ENCODE peak calls at places on chromosomes 11 and 22, in eight cellular contexts. One of them, this sample, is unnamed.

GRCh38 chr11:105181521-105181920 is 42.0 kb upstream of the CARD18 start:
- DNase-seq in stimulated activated CD8-positive, alpha-beta memory T cell treated with anti-CD3 and anti-CD28 coated beads, Interleukin-7, amount 100 ng/mL, for 1 hour: no peak
- DNase-seq in H9: no peak
- DNase-seq in brain microvascular endothelial cell: no peak
- DNase-seq in stimulated activated CD4-positive, alpha-beta T cell treated with anti-CD3 and anti-CD28 coated beads, Interleukin-1b, Interleukin-23, amount 100 ng/mL, for 1 hour: no peak
- DNase-seq in HEK293T: no peak
- DNase-seq in NCI-H2171 treated with DMSO at 0.1 percent for 48 hours: no peak
- DNase-seq in KG1: peak
- DNase-seq in this sample: no peak

GRCh38 chr11:69187540-69188065 is 31.9 kb downstream of the SMIM38 start:
- DNase-seq in stimulated activated CD8-positive, alpha-beta memory T cell treated with anti-CD3 and anti-CD28 coated beads, Interleukin-7, amount 100 ng/mL, for 1 hour: no peak
- DNase-seq in H9: no peak
- DNase-seq in brain microvascular endothelial cell: no peak
- DNase-seq in stimulated activated CD4-positive, alpha-beta T cell treated with anti-CD3 and anti-CD28 coated beads, Interleukin-1b, Interleukin-23, amount 100 ng/mL, for 1 hour: no peak
- DNase-seq in HEK293T: no peak
- DNase-seq in NCI-H2171 treated with DMSO at 0.1 percent for 48 hours: no peak
- DNase-seq in KG1: no peak
- DNase-seq in this sample: no peak

GRCh38 chr22:17436981-17437410 is 67.7 kb downstream of the CECR2 start:
- DNase-seq in stimulated activated CD8-positive, alpha-beta memory T cell treated with anti-CD3 and anti-CD28 coated beads, Interleukin-7, amount 100 ng/mL, for 1 hour: no peak
- DNase-seq in H9: peak
- DNase-seq in brain microvascular endothelial cell: no peak
- DNase-seq in stimulated activated CD4-positive, alpha-beta T cell treated with anti-CD3 and anti-CD28 coated beads, Interleukin-1b, Interleukin-23, amount 100 ng/mL, for 1 hour: no peak
- DNase-seq in HEK293T: no peak
- DNase-seq in NCI-H2171 treated with DMSO at 0.1 percent for 48 hours: no peak
- DNase-seq in KG1: no peak
- DNase-seq in this sample: no peak

GRCh38 chr11:99351620-99352019 is 330.9 kb downstream of the CNTN5 start:
- DNase-seq in stimulated activated CD8-positive, alpha-beta memory T cell treated with anti-CD3 and anti-CD28 coated beads, Interleukin-7, amount 100 ng/mL, for 1 hour: no peak
- DNase-seq in H9: no peak
- DNase-seq in brain microvascular endothelial cell: peak
- DNase-seq in stimulated activated CD4-positive, alpha-beta T cell treated with anti-CD3 and anti-CD28 coated beads, Interleukin-1b, Interleukin-23, amount 100 ng/mL, for 1 hour: no peak
- DNase-seq in HEK293T: no peak
- DNase-seq in NCI-H2171 treated with DMSO at 0.1 percent for 48 hours: peak
- DNase-seq in KG1: no peak
- DNase-seq in this sample: no peak

GRCh38 chr11:33040127-33040861 is 922 bp downstream of the TCP11L1 start:
- DNase-seq in stimulated activated CD8-positive, alpha-beta memory T cell treated with anti-CD3 and anti-CD28 coated beads, Interleukin-7, amount 100 ng/mL, for 1 hour: no peak
- DNase-seq in H9: no peak
- DNase-seq in brain microvascular endothelial cell: no peak
- DNase-seq in stimulated activated CD4-positive, alpha-beta T cell treated with anti-CD3 and anti-CD28 coated beads, Interleukin-1b, Interleukin-23, amount 100 ng/mL, for 1 hour: no peak
- DNase-seq in HEK293T: no peak
- DNase-seq in NCI-H2171 treated with DMSO at 0.1 percent for 48 hours: peak
- DNase-seq in KG1: no peak
- DNase-seq in this sample: no peak

GRCh38 chr11:77139201-77139600 is 11.2 kb downstream of the MYO7A start:
- DNase-seq in stimulated activated CD8-positive, alpha-beta memory T cell treated with anti-CD3 and anti-CD28 coated beads, Interleukin-7, amount 100 ng/mL, for 1 hour: no peak
- DNase-seq in H9: no peak
- DNase-seq in brain microvascular endothelial cell: no peak
- DNase-seq in stimulated activated CD4-positive, alpha-beta T cell treated with anti-CD3 and anti-CD28 coated beads, Interleukin-1b, Interleukin-23, amount 100 ng/mL, for 1 hour: no peak
- DNase-seq in HEK293T: no peak
- DNase-seq in NCI-H2171 treated with DMSO at 0.1 percent for 48 hours: no peak
- DNase-seq in KG1: no peak
- DNase-seq in this sample: no peak

GRCh38 chr11:70495351-70496310 is 97.3 kb downstream of the CTTN start:
- DNase-seq in stimulated activated CD8-positive, alpha-beta memory T cell treated with anti-CD3 and anti-CD28 coated beads, Interleukin-7, amount 100 ng/mL, for 1 hour: no peak
- DNase-seq in H9: no peak
- DNase-seq in brain microvascular endothelial cell: no peak
- DNase-seq in stimulated activated CD4-positive, alpha-beta T cell treated with anti-CD3 and anti-CD28 coated beads, Interleukin-1b, Interleukin-23, amount 100 ng/mL, for 1 hour: no peak
- DNase-seq in HEK293T: no peak
- DNase-seq in NCI-H2171 treated with DMSO at 0.1 percent for 48 hours: peak
- DNase-seq in KG1: no peak
- DNase-seq in this sample: no peak

GRCh38 chr22:29846290-29846689 is 8.2 kb upstream of the ASCC2 start:
- DNase-seq in stimulated activated CD8-positive, alpha-beta memory T cell treated with anti-CD3 and anti-CD28 coated beads, Interleukin-7, amount 100 ng/mL, for 1 hour: no peak
- DNase-seq in H9: no peak
- DNase-seq in brain microvascular endothelial cell: no peak
- DNase-seq in stimulated activated CD4-positive, alpha-beta T cell treated with anti-CD3 and anti-CD28 coated beads, Interleukin-1b, Interleukin-23, amount 100 ng/mL, for 1 hour: no peak
- DNase-seq in HEK293T: no peak
- DNase-seq in NCI-H2171 treated with DMSO at 0.1 percent for 48 hours: peak
- DNase-seq in KG1: no peak
- DNase-seq in this sample: no peak

GRCh38 chr22:27687984-27688545 is 113.5 kb downstream of the MN1 start:
- DNase-seq in stimulated activated CD8-positive, alpha-beta memory T cell treated with anti-CD3 and anti-CD28 coated beads, Interleukin-7, amount 100 ng/mL, for 1 hour: no peak
- DNase-seq in H9: no peak
- DNase-seq in brain microvascular endothelial cell: no peak
- DNase-seq in stimulated activated CD4-positive, alpha-beta T cell treated with anti-CD3 and anti-CD28 coated beads, Interleukin-1b, Interleukin-23, amount 100 ng/mL, for 1 hour: no peak
- DNase-seq in HEK293T: no peak
- DNase-seq in NCI-H2171 treated with DMSO at 0.1 percent for 48 hours: peak
- DNase-seq in KG1: no peak
- DNase-seq in this sample: no peak

GRCh38 chr22:19876314-19876940 is 21.8 kb upstream of the GNB1L start:
- DNase-seq in stimulated activated CD8-positive, alpha-beta memory T cell treated with anti-CD3 and anti-CD28 coated beads, Interleukin-7, amount 100 ng/mL, for 1 hour: no peak
- DNase-seq in H9: no peak
- DNase-seq in brain microvascular endothelial cell: no peak
- DNase-seq in stimulated activated CD4-positive, alpha-beta T cell treated with anti-CD3 and anti-CD28 coated beads, Interleukin-1b, Interleukin-23, amount 100 ng/mL, for 1 hour: no peak
- DNase-seq in HEK293T: no peak
- DNase-seq in NCI-H2171 treated with DMSO at 0.1 percent for 48 hours: no peak
- DNase-seq in KG1: no peak
- DNase-seq in this sample: no peak

GRCh38 chr22:39176673-39177455 is 24.4 kb upstream of the CBX7 start:
- DNase-seq in stimulated activated CD8-positive, alpha-beta memory T cell treated with anti-CD3 and anti-CD28 coated beads, Interleukin-7, amount 100 ng/mL, for 1 hour: no peak
- DNase-seq in H9: peak
- DNase-seq in brain microvascular endothelial cell: no peak
- DNase-seq in stimulated activated CD4-positive, alpha-beta T cell treated with anti-CD3 and anti-CD28 coated beads, Interleukin-1b, Interleukin-23, amount 100 ng/mL, for 1 hour: no peak
- DNase-seq in HEK293T: no peak
- DNase-seq in NCI-H2171 treated with DMSO at 0.1 percent for 48 hours: no peak
- DNase-seq in KG1: no peak
- DNase-seq in this sample: no peak

GRCh38 chr11:66570117-66570825 is 1.9 kb upstream of the CTSF start:
- DNase-seq in stimulated activated CD8-positive, alpha-beta memory T cell treated with anti-CD3 and anti-CD28 coated beads, Interleukin-7, amount 100 ng/mL, for 1 hour: no peak
- DNase-seq in H9: peak
- DNase-seq in brain microvascular endothelial cell: no peak
- DNase-seq in stimulated activated CD4-positive, alpha-beta T cell treated with anti-CD3 and anti-CD28 coated beads, Interleukin-1b, Interleukin-23, amount 100 ng/mL, for 1 hour: no peak
- DNase-seq in HEK293T: no peak
- DNase-seq in NCI-H2171 treated with DMSO at 0.1 percent for 48 hours: no peak
- DNase-seq in KG1: no peak
- DNase-seq in this sample: no peak

GRCh38 chr11:15195454-15196200 is 80.9 kb downstream of the INSC start:
- DNase-seq in stimulated activated CD8-positive, alpha-beta memory T cell treated with anti-CD3 and anti-CD28 coated beads, Interleukin-7, amount 100 ng/mL, for 1 hour: no peak
- DNase-seq in H9: no peak
- DNase-seq in brain microvascular endothelial cell: no peak
- DNase-seq in stimulated activated CD4-positive, alpha-beta T cell treated with anti-CD3 and anti-CD28 coated beads, Interleukin-1b, Interleukin-23, amount 100 ng/mL, for 1 hour: no peak
- DNase-seq in HEK293T: no peak
- DNase-seq in NCI-H2171 treated with DMSO at 0.1 percent for 48 hours: no peak
- DNase-seq in KG1: no peak
- DNase-seq in this sample: no peak

GRCh38 chr11:46330154-46330886 is 16.9 kb upstream of the DGKZ start:
- DNase-seq in stimulated activated CD8-positive, alpha-beta memory T cell treated with anti-CD3 and anti-CD28 coated beads, Interleukin-7, amount 100 ng/mL, for 1 hour: no peak
- DNase-seq in H9: no peak
- DNase-seq in brain microvascular endothelial cell: no peak
- DNase-seq in stimulated activated CD4-positive, alpha-beta T cell treated with anti-CD3 and anti-CD28 coated beads, Interleukin-1b, Interleukin-23, amount 100 ng/mL, for 1 hour: no peak
- DNase-seq in HEK293T: no peak
- DNase-seq in NCI-H2171 treated with DMSO at 0.1 percent for 48 hours: peak
- DNase-seq in KG1: no peak
- DNase-seq in this sample: no peak

GRCh38 chr11:108498046-108498815 is at the start of gene POGLUT3:
- DNase-seq in stimulated activated CD8-positive, alpha-beta memory T cell treated with anti-CD3 and anti-CD28 coated beads, Interleukin-7, amount 100 ng/mL, for 1 hour: no peak
- DNase-seq in H9: peak
- DNase-seq in brain microvascular endothelial cell: peak
- DNase-seq in stimulated activated CD4-positive, alpha-beta T cell treated with anti-CD3 and anti-CD28 coated beads, Interleukin-1b, Interleukin-23, amount 100 ng/mL, for 1 hour: no peak
- DNase-seq in HEK293T: peak
- DNase-seq in NCI-H2171 treated with DMSO at 0.1 percent for 48 hours: peak
- DNase-seq in KG1: no peak
- DNase-seq in this sample: no peak

GRCh38 chr11:119493712-119494111 is 70.7 kb upstream of the THY1 start:
- DNase-seq in stimulated activated CD8-positive, alpha-beta memory T cell treated with anti-CD3 and anti-CD28 coated beads, Interleukin-7, amount 100 ng/mL, for 1 hour: no peak
- DNase-seq in H9: peak
- DNase-seq in brain microvascular endothelial cell: peak
- DNase-seq in stimulated activated CD4-positive, alpha-beta T cell treated with anti-CD3 and anti-CD28 coated beads, Interleukin-1b, Interleukin-23, amount 100 ng/mL, for 1 hour: no peak
- DNase-seq in HEK293T: no peak
- DNase-seq in NCI-H2171 treated with DMSO at 0.1 percent for 48 hours: no peak
- DNase-seq in KG1: no peak
- DNase-seq in this sample: no peak

GRCh38 chr11:103202048-103202651 is 92.9 kb downstream of the DYNC2H1 start:
- DNase-seq in stimulated activated CD8-positive, alpha-beta memory T cell treated with anti-CD3 and anti-CD28 coated beads, Interleukin-7, amount 100 ng/mL, for 1 hour: no peak
- DNase-seq in H9: no peak
- DNase-seq in brain microvascular endothelial cell: peak
- DNase-seq in stimulated activated CD4-positive, alpha-beta T cell treated with anti-CD3 and anti-CD28 coated beads, Interleukin-1b, Interleukin-23, amount 100 ng/mL, for 1 hour: no peak
- DNase-seq in HEK293T: peak
- DNase-seq in NCI-H2171 treated with DMSO at 0.1 percent for 48 hours: peak
- DNase-seq in KG1: no peak
- DNase-seq in this sample: peak

GRCh38 chr11:119617343-119617713 is 111.7 kb downstream of the NECTIN1 start:
- DNase-seq in stimulated activated CD8-positive, alpha-beta memory T cell treated with anti-CD3 and anti-CD28 coated beads, Interleukin-7, amount 100 ng/mL, for 1 hour: no peak
- DNase-seq in H9: no peak
- DNase-seq in brain microvascular endothelial cell: no peak
- DNase-seq in stimulated activated CD4-positive, alpha-beta T cell treated with anti-CD3 and anti-CD28 coated beads, Interleukin-1b, Interleukin-23, amount 100 ng/mL, for 1 hour: no peak
- DNase-seq in HEK293T: no peak
- DNase-seq in NCI-H2171 treated with DMSO at 0.1 percent for 48 hours: no peak
- DNase-seq in KG1: no peak
- DNase-seq in this sample: no peak

GRCh38 chr22:36027960-36028645 is 521 bp downstream of the RBFOX2 start:
- DNase-seq in stimulated activated CD8-positive, alpha-beta memory T cell treated with anti-CD3 and anti-CD28 coated beads, Interleukin-7, amount 100 ng/mL, for 1 hour: no peak
- DNase-seq in H9: no peak
- DNase-seq in brain microvascular endothelial cell: no peak
- DNase-seq in stimulated activated CD4-positive, alpha-beta T cell treated with anti-CD3 and anti-CD28 coated beads, Interleukin-1b, Interleukin-23, amount 100 ng/mL, for 1 hour: no peak
- DNase-seq in HEK293T: peak
- DNase-seq in NCI-H2171 treated with DMSO at 0.1 percent for 48 hours: peak
- DNase-seq in KG1: no peak
- DNase-seq in this sample: no peak

GRCh38 chr11:42066113-42066512 is 606.7 kb upstream of the LRRC4C start:
- DNase-seq in stimulated activated CD8-positive, alpha-beta memory T cell treated with anti-CD3 and anti-CD28 coated beads, Interleukin-7, amount 100 ng/mL, for 1 hour: no peak
- DNase-seq in H9: peak
- DNase-seq in brain microvascular endothelial cell: peak
- DNase-seq in stimulated activated CD4-positive, alpha-beta T cell treated with anti-CD3 and anti-CD28 coated beads, Interleukin-1b, Interleukin-23, amount 100 ng/mL, for 1 hour: no peak
- DNase-seq in HEK293T: no peak
- DNase-seq in NCI-H2171 treated with DMSO at 0.1 percent for 48 hours: no peak
- DNase-seq in KG1: no peak
- DNase-seq in this sample: no peak

GRCh38 chr11:45097721-45098493 is 48.5 kb upstream of the PRDM11 start:
- DNase-seq in stimulated activated CD8-positive, alpha-beta memory T cell treated with anti-CD3 and anti-CD28 coated beads, Interleukin-7, amount 100 ng/mL, for 1 hour: no peak
- DNase-seq in H9: peak
- DNase-seq in brain microvascular endothelial cell: peak
- DNase-seq in stimulated activated CD4-positive, alpha-beta T cell treated with anti-CD3 and anti-CD28 coated beads, Interleukin-1b, Interleukin-23, amount 100 ng/mL, for 1 hour: no peak
- DNase-seq in HEK293T: peak
- DNase-seq in NCI-H2171 treated with DMSO at 0.1 percent for 48 hours: no peak
- DNase-seq in KG1: peak
- DNase-seq in this sample: no peak

GRCh38 chr11:68946416-68947090 is 34.2 kb downstream of the MRGPRD start:
- DNase-seq in stimulated activated CD8-positive, alpha-beta memory T cell treated with anti-CD3 and anti-CD28 coated beads, Interleukin-7, amount 100 ng/mL, for 1 hour: no peak
- DNase-seq in H9: no peak
- DNase-seq in brain microvascular endothelial cell: peak
- DNase-seq in stimulated activated CD4-positive, alpha-beta T cell treated with anti-CD3 and anti-CD28 coated beads, Interleukin-1b, Interleukin-23, amount 100 ng/mL, for 1 hour: no peak
- DNase-seq in HEK293T: no peak
- DNase-seq in NCI-H2171 treated with DMSO at 0.1 percent for 48 hours: no peak
- DNase-seq in KG1: no peak
- DNase-seq in this sample: peak

GRCh38 chr11:78161346-78161745 is 21.9 kb upstream of the ALG8 start:
- DNase-seq in stimulated activated CD8-positive, alpha-beta memory T cell treated with anti-CD3 and anti-CD28 coated beads, Interleukin-7, amount 100 ng/mL, for 1 hour: no peak
- DNase-seq in H9: no peak
- DNase-seq in brain microvascular endothelial cell: no peak
- DNase-seq in stimulated activated CD4-positive, alpha-beta T cell treated with anti-CD3 and anti-CD28 coated beads, Interleukin-1b, Interleukin-23, amount 100 ng/mL, for 1 hour: no peak
- DNase-seq in HEK293T: no peak
- DNase-seq in NCI-H2171 treated with DMSO at 0.1 percent for 48 hours: no peak
- DNase-seq in KG1: no peak
- DNase-seq in this sample: no peak

GRCh38 chr11:110173775-110174644 is 80.8 kb downstream of the ZC3H12C start:
- DNase-seq in stimulated activated CD8-positive, alpha-beta memory T cell treated with anti-CD3 and anti-CD28 coated beads, Interleukin-7, amount 100 ng/mL, for 1 hour: peak
- DNase-seq in H9: peak
- DNase-seq in brain microvascular endothelial cell: peak
- DNase-seq in stimulated activated CD4-positive, alpha-beta T cell treated with anti-CD3 and anti-CD28 coated beads, Interleukin-1b, Interleukin-23, amount 100 ng/mL, for 1 hour: peak
- DNase-seq in HEK293T: peak
- DNase-seq in NCI-H2171 treated with DMSO at 0.1 percent for 48 hours: no peak
- DNase-seq in KG1: peak
- DNase-seq in this sample: no peak

GRCh38 chr22:19175602-19176174 is 2.8 kb downstream of the SLC25A1 start:
- DNase-seq in stimulated activated CD8-positive, alpha-beta memory T cell treated with anti-CD3 and anti-CD28 coated beads, Interleukin-7, amount 100 ng/mL, for 1 hour: no peak
- DNase-seq in H9: no peak
- DNase-seq in brain microvascular endothelial cell: no peak
- DNase-seq in stimulated activated CD4-positive, alpha-beta T cell treated with anti-CD3 and anti-CD28 coated beads, Interleukin-1b, Interleukin-23, amount 100 ng/mL, for 1 hour: no peak
- DNase-seq in HEK293T: no peak
- DNase-seq in NCI-H2171 treated with DMSO at 0.1 percent for 48 hours: no peak
- DNase-seq in KG1: no peak
- DNase-seq in this sample: no peak

GRCh38 chr22:27474112-27474571 is 327.4 kb downstream of the MN1 start:
- DNase-seq in stimulated activated CD8-positive, alpha-beta memory T cell treated with anti-CD3 and anti-CD28 coated beads, Interleukin-7, amount 100 ng/mL, for 1 hour: no peak
- DNase-seq in H9: no peak
- DNase-seq in brain microvascular endothelial cell: peak
- DNase-seq in stimulated activated CD4-positive, alpha-beta T cell treated with anti-CD3 and anti-CD28 coated beads, Interleukin-1b, Interleukin-23, amount 100 ng/mL, for 1 hour: no peak
- DNase-seq in HEK293T: no peak
- DNase-seq in NCI-H2171 treated with DMSO at 0.1 percent for 48 hours: no peak
- DNase-seq in KG1: no peak
- DNase-seq in this sample: no peak

GRCh38 chr11:67022961-67023956 is at the start of gene SYT12:
- DNase-seq in stimulated activated CD8-positive, alpha-beta memory T cell treated with anti-CD3 and anti-CD28 coated beads, Interleukin-7, amount 100 ng/mL, for 1 hour: no peak
- DNase-seq in H9: no peak
- DNase-seq in brain microvascular endothelial cell: no peak
- DNase-seq in stimulated activated CD4-positive, alpha-beta T cell treated with anti-CD3 and anti-CD28 coated beads, Interleukin-1b, Interleukin-23, amount 100 ng/mL, for 1 hour: no peak
- DNase-seq in HEK293T: peak
- DNase-seq in NCI-H2171 treated with DMSO at 0.1 percent for 48 hours: peak
- DNase-seq in KG1: no peak
- DNase-seq in this sample: no peak

GRCh38 chr11:36510567-36511020 is 522 bp upstream of the TRAF6 start:
- DNase-seq in stimulated activated CD8-positive, alpha-beta memory T cell treated with anti-CD3 and anti-CD28 coated beads, Interleukin-7, amount 100 ng/mL, for 1 hour: no peak
- DNase-seq in H9: no peak
- DNase-seq in brain microvascular endothelial cell: no peak
- DNase-seq in stimulated activated CD4-positive, alpha-beta T cell treated with anti-CD3 and anti-CD28 coated beads, Interleukin-1b, Interleukin-23, amount 100 ng/mL, for 1 hour: no peak
- DNase-seq in HEK293T: no peak
- DNase-seq in NCI-H2171 treated with DMSO at 0.1 percent for 48 hours: no peak
- DNase-seq in KG1: no peak
- DNase-seq in this sample: no peak

GRCh38 chr11:2940166-2940929 is 11.1 kb upstream of the PHLDA2 start:
- DNase-seq in stimulated activated CD8-positive, alpha-beta memory T cell treated with anti-CD3 and anti-CD28 coated beads, Interleukin-7, amount 100 ng/mL, for 1 hour: no peak
- DNase-seq in H9: peak
- DNase-seq in brain microvascular endothelial cell: no peak
- DNase-seq in stimulated activated CD4-positive, alpha-beta T cell treated with anti-CD3 and anti-CD28 coated beads, Interleukin-1b, Interleukin-23, amount 100 ng/mL, for 1 hour: no peak
- DNase-seq in HEK293T: no peak
- DNase-seq in NCI-H2171 treated with DMSO at 0.1 percent for 48 hours: no peak
- DNase-seq in KG1: no peak
- DNase-seq in this sample: no peak

GRCh38 chr11:108693852-108694251 is 29.0 kb downstream of the DDX10 start:
- DNase-seq in stimulated activated CD8-positive, alpha-beta memory T cell treated with anti-CD3 and anti-CD28 coated beads, Interleukin-7, amount 100 ng/mL, for 1 hour: no peak
- DNase-seq in H9: no peak
- DNase-seq in brain microvascular endothelial cell: peak
- DNase-seq in stimulated activated CD4-positive, alpha-beta T cell treated with anti-CD3 and anti-CD28 coated beads, Interleukin-1b, Interleukin-23, amount 100 ng/mL, for 1 hour: no peak
- DNase-seq in HEK293T: no peak
- DNase-seq in NCI-H2171 treated with DMSO at 0.1 percent for 48 hours: no peak
- DNase-seq in KG1: no peak
- DNase-seq in this sample: peak

GRCh38 chr11:61404641-61405040 is 12.3 kb downstream of the TMEM216 start:
- DNase-seq in stimulated activated CD8-positive, alpha-beta memory T cell treated with anti-CD3 and anti-CD28 coated beads, Interleukin-7, amount 100 ng/mL, for 1 hour: no peak
- DNase-seq in H9: no peak
- DNase-seq in brain microvascular endothelial cell: no peak
- DNase-seq in stimulated activated CD4-positive, alpha-beta T cell treated with anti-CD3 and anti-CD28 coated beads, Interleukin-1b, Interleukin-23, amount 100 ng/mL, for 1 hour: no peak
- DNase-seq in HEK293T: no peak
- DNase-seq in NCI-H2171 treated with DMSO at 0.1 percent for 48 hours: no peak
- DNase-seq in KG1: no peak
- DNase-seq in this sample: no peak

GRCh38 chr22:32535531-32536190 is 61.0 kb downstream of the FBXO7 start:
- DNase-seq in stimulated activated CD8-positive, alpha-beta memory T cell treated with anti-CD3 and anti-CD28 coated beads, Interleukin-7, amount 100 ng/mL, for 1 hour: no peak
- DNase-seq in H9: no peak
- DNase-seq in brain microvascular endothelial cell: no peak
- DNase-seq in stimulated activated CD4-positive, alpha-beta T cell treated with anti-CD3 and anti-CD28 coated beads, Interleukin-1b, Interleukin-23, amount 100 ng/mL, for 1 hour: no peak
- DNase-seq in HEK293T: no peak
- DNase-seq in NCI-H2171 treated with DMSO at 0.1 percent for 48 hours: no peak
- DNase-seq in KG1: no peak
- DNase-seq in this sample: no peak

GRCh38 chr11:11344045-11344444 is 9.0 kb downstream of the CSNK2A3 start:
- DNase-seq in stimulated activated CD8-positive, alpha-beta memory T cell treated with anti-CD3 and anti-CD28 coated beads, Interleukin-7, amount 100 ng/mL, for 1 hour: no peak
- DNase-seq in H9: no peak
- DNase-seq in brain microvascular endothelial cell: no peak
- DNase-seq in stimulated activated CD4-positive, alpha-beta T cell treated with anti-CD3 and anti-CD28 coated beads, Interleukin-1b, Interleukin-23, amount 100 ng/mL, for 1 hour: no peak
- DNase-seq in HEK293T: no peak
- DNase-seq in NCI-H2171 treated with DMSO at 0.1 percent for 48 hours: no peak
- DNase-seq in KG1: no peak
- DNase-seq in this sample: no peak

This sample was measured in stromal cell of bone marrow.